ENCODE peak calls at places on chromosome 7, in eight cellular contexts. One of them, this sample, is unnamed.

GRCh38 chr7:27140108-27140842 is 3.2 kb downstream of the HOXA5 start:
- DNase-seq in renal cortical epithelial cell: no peak
- DNase-seq in left lobe of liver: no peak
- DNase-seq in activated naive CD4-positive, alpha-beta T cell: no peak
- DNase-seq in HFF-Myc: no peak
- DNase-seq in stimulated activated CD4-positive, alpha-beta T cell treated with anti-CD3 and anti-CD28 coated beads, Interleukin-1b, Interleukin-23, amount 100 ng/mL, for 1 hour: no peak
- DNase-seq in SJCRH30: no peak
- DNase-seq in NCI-H2029 treated with DMSO at 0.1 percent for 48 hours: no peak
- DNase-seq in this sample: no peak

GRCh38 chr7:73984481-73985205 is 43.3 kb upstream of the ELN start:
- DNase-seq in stimulated activated CD4-positive, alpha-beta T cell treated with anti-CD3 and anti-CD28 coated beads, Interleukin-1b, Interleukin-23, amount 100 ng/mL, for 1 hour: no peak
- DNase-seq in left lobe of liver: no peak
- DNase-seq in NCI-H2029 treated with DMSO at 0.1 percent for 48 hours: no peak
- DNase-seq in SJCRH30: no peak
- DNase-seq in activated naive CD4-positive, alpha-beta T cell: no peak
- DNase-seq in HFF-Myc: no peak
- DNase-seq in renal cortical epithelial cell: no peak
- DNase-seq in this sample: no peak

GRCh38 chr7:126541416-126541815 is 711.3 kb downstream of the GRM8 start:
- DNase-seq in NCI-H2029 treated with DMSO at 0.1 percent for 48 hours: no peak
- DNase-seq in left lobe of liver: no peak
- DNase-seq in HFF-Myc: no peak
- DNase-seq in activated naive CD4-positive, alpha-beta T cell: no peak
- DNase-seq in renal cortical epithelial cell: no peak
- DNase-seq in stimulated activated CD4-positive, alpha-beta T cell treated with anti-CD3 and anti-CD28 coated beads, Interleukin-1b, Interleukin-23, amount 100 ng/mL, for 1 hour: no peak
- DNase-seq in SJCRH30: no peak
- DNase-seq in this sample: no peak

GRCh38 chr7:8190121-8190895 is 71.7 kb downstream of the ICA1 start:
- DNase-seq in renal cortical epithelial cell: peak; percentile 80
- DNase-seq in SJCRH30: peak; percentile 83
- DNase-seq in NCI-H2029 treated with DMSO at 0.1 percent for 48 hours: peak; percentile 71
- DNase-seq in stimulated activated CD4-positive, alpha-beta T cell treated with anti-CD3 and anti-CD28 coated beads, Interleukin-1b, Interleukin-23, amount 100 ng/mL, for 1 hour: peak; percentile 33
- DNase-seq in activated naive CD4-positive, alpha-beta T cell: peak; percentile 35
- DNase-seq in left lobe of liver: peak; percentile 62
- DNase-seq in HFF-Myc: peak; percentile 20
- DNase-seq in this sample: peak; percentile 26

GRCh38 chr7:13560441-13560840 is 429.0 kb downstream of the ETV1 start:
- DNase-seq in NCI-H2029 treated with DMSO at 0.1 percent for 48 hours: no peak
- DNase-seq in HFF-Myc: peak; percentile 4
- DNase-seq in renal cortical epithelial cell: no peak
- DNase-seq in stimulated activated CD4-positive, alpha-beta T cell treated with anti-CD3 and anti-CD28 coated beads, Interleukin-1b, Interleukin-23, amount 100 ng/mL, for 1 hour: no peak
- DNase-seq in left lobe of liver: no peak
- DNase-seq in SJCRH30: no peak
- DNase-seq in activated naive CD4-positive, alpha-beta T cell: no peak
- DNase-seq in this sample: peak; percentile 69

GRCh38 chr7:140512317-140513000 is 33.2 kb upstream of the MKRN1 start:
- DNase-seq in left lobe of liver: peak; percentile 69
- DNase-seq in SJCRH30: peak; percentile 82
- DNase-seq in stimulated activated CD4-positive, alpha-beta T cell treated with anti-CD3 and anti-CD28 coated beads, Interleukin-1b, Interleukin-23, amount 100 ng/mL, for 1 hour: no peak
- DNase-seq in renal cortical epithelial cell: peak; percentile 63
- DNase-seq in NCI-H2029 treated with DMSO at 0.1 percent for 48 hours: peak; percentile 57
- DNase-seq in activated naive CD4-positive, alpha-beta T cell: no peak
- DNase-seq in HFF-Myc: no peak
- DNase-seq in this sample: no peak

GRCh38 chr7:96219382-96220130 is 102.3 kb downstream of the SLC25A13 start:
- DNase-seq in stimulated activated CD4-positive, alpha-beta T cell treated with anti-CD3 and anti-CD28 coated beads, Interleukin-1b, Interleukin-23, amount 100 ng/mL, for 1 hour: no peak
- DNase-seq in HFF-Myc: no peak
- DNase-seq in activated naive CD4-positive, alpha-beta T cell: no peak
- DNase-seq in renal cortical epithelial cell: peak; percentile 99
- DNase-seq in NCI-H2029 treated with DMSO at 0.1 percent for 48 hours: no peak
- DNase-seq in left lobe of liver: no peak
- DNase-seq in SJCRH30: no peak
- DNase-seq in this sample: peak; percentile 36

GRCh38 chr7:3277604-3278572 is 23.2 kb upstream of the SDK1 start:
- DNase-seq in SJCRH30: no peak
- DNase-seq in NCI-H2029 treated with DMSO at 0.1 percent for 48 hours: peak; percentile 36
- DNase-seq in HFF-Myc: no peak
- DNase-seq in renal cortical epithelial cell: no peak
- DNase-seq in left lobe of liver: no peak
- DNase-seq in stimulated activated CD4-positive, alpha-beta T cell treated with anti-CD3 and anti-CD28 coated beads, Interleukin-1b, Interleukin-23, amount 100 ng/mL, for 1 hour: no peak
- DNase-seq in activated naive CD4-positive, alpha-beta T cell: no peak
- DNase-seq in this sample: no peak

GRCh38 chr7:45924283-45924682 is 3.2 kb upstream of the IGFBP3 start:
- DNase-seq in activated naive CD4-positive, alpha-beta T cell: no peak
- DNase-seq in HFF-Myc: no peak
- DNase-seq in left lobe of liver: no peak
- DNase-seq in stimulated activated CD4-positive, alpha-beta T cell treated with anti-CD3 and anti-CD28 coated beads, Interleukin-1b, Interleukin-23, amount 100 ng/mL, for 1 hour: no peak
- DNase-seq in SJCRH30: peak; percentile 46
- DNase-seq in renal cortical epithelial cell: peak; percentile 96
- DNase-seq in NCI-H2029 treated with DMSO at 0.1 percent for 48 hours: no peak
- DNase-seq in this sample: peak; percentile 50

GRCh38 chr7:26291699-26292538 is at the start of gene SNX10:
- DNase-seq in renal cortical epithelial cell: peak; percentile 41
- DNase-seq in HFF-Myc: no peak
- DNase-seq in left lobe of liver: peak; percentile 82
- DNase-seq in SJCRH30: no peak
- DNase-seq in NCI-H2029 treated with DMSO at 0.1 percent for 48 hours: no peak
- DNase-seq in activated naive CD4-positive, alpha-beta T cell: peak; percentile 65
- DNase-seq in stimulated activated CD4-positive, alpha-beta T cell treated with anti-CD3 and anti-CD28 coated beads, Interleukin-1b, Interleukin-23, amount 100 ng/mL, for 1 hour: peak; percentile 37
- DNase-seq in this sample: peak; percentile 6

GRCh38 chr7:46160861-46161260 is 239.8 kb upstream of the IGFBP3 start:
- DNase-seq in NCI-H2029 treated with DMSO at 0.1 percent for 48 hours: no peak
- DNase-seq in HFF-Myc: no peak
- DNase-seq in stimulated activated CD4-positive, alpha-beta T cell treated with anti-CD3 and anti-CD28 coated beads, Interleukin-1b, Interleukin-23, amount 100 ng/mL, for 1 hour: no peak
- DNase-seq in activated naive CD4-positive, alpha-beta T cell: no peak
- DNase-seq in renal cortical epithelial cell: peak; percentile 48
- DNase-seq in left lobe of liver: no peak
- DNase-seq in SJCRH30: no peak
- DNase-seq in this sample: no peak

This sample was measured in HS-5.